ENCODE peak calls at places on chromosomes 11 and 22, in five cellular contexts. M is hippocampal formation; C is adipocyte; G is activated CD4-positive, CD25-positive, alpha-beta regulatory T cell; B is HS-5. U is an unnamed sample.

GRCh38 chr11:862704-863388 is 20.2 kb downstream of the TSPAN4 start:
- DNase-seq in M (no peak), C (no peak), G (no peak), B (no peak), U (no peak)

GRCh38 chr11:32775908-32776307 is 18.6 kb downstream of the CCDC73 start:
- DNase-seq in M (no peak), C (no peak), G (no peak), B (no peak), U (no peak)

GRCh38 chr22:40247976-40248375 is 70.3 kb downstream of the TNRC6B start:
- DNase-seq in M (no peak), C (no peak), G (no peak), B (no peak), U (no peak)

GRCh38 chr11:17745032-17745772 is 10.6 kb downstream of the KCNC1 start:
- DNase-seq in M (no peak), C (no peak), G (no peak), B (no peak), U (no peak)

GRCh38 chr11:105861225-105861624 is 160.8 kb downstream of the MSANTD4 start:
- DNase-seq in M (no peak), C (no peak), G (no peak), B (no peak), U (no peak)

GRCh38 chr22:20401376-20402020 is 7.5 kb downstream of the ZNF74 start:
- DNase-seq in M (no peak), C (no peak), G (no peak), B (no peak), U (no peak)

GRCh38 chr22:30833328-30833727 is 135.2 kb downstream of the MORC2 start:
- DNase-seq in M (no peak), C (no peak), G (no peak), B (no peak), U (no peak)

GRCh38 chr22:42680648-42681047 is 31.5 kb upstream of the CYB5R3 start:
- DNase-seq in M (no peak), C (peak), G (no peak), B (peak), U (no peak)

GRCh38 chr11:117552626-117553025 is 225.0 kb downstream of the CEP164 start:
- DNase-seq in M (no peak), C (no peak), G (no peak), B (no peak), U (no peak)

GRCh38 chr11:334264-335033 is 13.8 kb upstream of the IFITM3 start:
- DNase-seq in M (no peak), C (no peak), G (no peak), B (no peak), U (no peak)

GRCh38 chr22:24834845-24835570 is 29.0 kb downstream of the SGSM1 start:
- DNase-seq in M (no peak), C (no peak), G (no peak), B (no peak), U (no peak)

GRCh38 chr22:45460288-45461109 is 42.2 kb upstream of the FBLN1 start:
- DNase-seq in M (no peak), C (peak), G (no peak), B (no peak), U (no peak)

GRCh38 chr11:134101292-134101691 is 32.4 kb downstream of the JAM3 start:
- DNase-seq in M (no peak), C (peak), G (no peak), B (no peak), U (no peak)

GRCh38 chr11:65427691-65428577 is 5.3 kb downstream of the NEAT1 start:
- DNase-seq in M (peak), C (peak), G (no peak), B (peak), U (no peak)

GRCh38 chr11:65900125-65900898 is at the start of gene FOSL1:
- DNase-seq in M (no peak), C (peak), G (peak), B (peak), U (peak)

GRCh38 chr22:21020802-21021429 is 6.0 kb downstream of the P2RX6 start:
- DNase-seq in M (no peak), C (no peak), G (no peak), B (no peak), U (no peak)

GRCh38 chr22:38397189-38398097 is 57.6 kb downstream of the KCNJ4 start:
- DNase-seq in M (no peak), C (peak), G (no peak), B (no peak), U (no peak)

GRCh38 chr22:19543970-19544708 is 19.9 kb upstream of the CLDN5 start:
- DNase-seq in M (no peak), C (no peak), G (no peak), B (no peak), U (no peak)